ENCODE peak calls at places on chromosomes 7 and 10, in five cellular contexts. E is right lobe of liver, V is HCT116, G is mammary epithelial cell, Y is esophagus squamous epithelium. T is an unnamed sample. For H3K4me1, the result is how much of the 10 kb centered on the place peaks cover.

GRCh38 chr10:61850376-61850775 is 51.1 kb upstream of the ARID5B start:
- DNase-seq in G (no peak), Y (no peak), V (no peak), E (no peak), T (no peak)

GRCh38 chr7:104955276-104955675 is 58.7 kb upstream of the KMT2E start:
- DNase-seq in G (no peak), Y (no peak), E (no peak), V (no peak), T (no peak)

GRCh38 chr10:70376436-70377378 is 5.7 kb downstream of the LRRC20 start:
- DNase-seq in Y (no peak), G (peak), V (no peak), E (no peak), T (no peak)

GRCh38 chr10:35466661-35467060 is 130.4 kb downstream of the CCNY start:
- DNase-seq in E (no peak), V (no peak), G (no peak), Y (no peak), T (no peak)

GRCh38 chr10:33631991-33632390 is 297.5 kb upstream of the NRP1 start:
- DNase-seq in V (no peak), E (no peak), G (no peak), Y (no peak), T (no peak)

GRCh38 chr10:48649349-48649944 is 35.2 kb upstream of the WDFY4 start:
- DNase-seq in Y (no peak), G (no peak), E (no peak), V (no peak), T (no peak)

GRCh38 chr10:28266449-28267224 is 36.2 kb downstream of the MPP7 start:
- DNase-seq in V (no peak), E (no peak), Y (no peak), G (no peak), T (no peak)

GRCh38 chr10:7192041-7192440 is 218.8 kb downstream of the SFMBT2 start:
- DNase-seq in Y (no peak), G (no peak), V (no peak), E (no peak), T (no peak)

GRCh38 chr10:99993994-99994689 is 15.6 kb downstream of the DNMBP start:
- DNase-seq in E (peak), G (no peak), Y (no peak), V (no peak), T (peak)

GRCh38 chr10:61284222-61284890 is 168.8 kb downstream of the TMEM26 start:
- DNase-seq in G (peak), Y (no peak), V (peak), E (no peak), T (no peak)

GRCh38 chr7:45253368-45253767 is 95.8 kb downstream of the RAMP3 start:
- DNase-seq in G (no peak), V (no peak), E (no peak), Y (no peak), T (no peak)

GRCh38 chr7:134420509-134421125 is 38.3 kb downstream of the AKR1B1 start:
- DNase-seq in Y (no peak), G (peak), E (peak), V (peak), T (no peak)

GRCh38 chr7:159035571-159036073 is 109.0 kb downstream of the VIPR2 start:
- DNase-seq in G (no peak), V (no peak), Y (no peak), E (peak), T (no peak)

GRCh38 chr10:3265081-3265480 is 92.5 kb upstream of the PITRM1 start:
- DNase-seq in Y (no peak), V (no peak), G (no peak), E (no peak), T (no peak)

GRCh38 chr10:130053561-130053960 is 57.1 kb downstream of the C10orf143 start:
- DNase-seq in Y (no peak), E (no peak), G (no peak), V (no peak), T (no peak)

DNA sequence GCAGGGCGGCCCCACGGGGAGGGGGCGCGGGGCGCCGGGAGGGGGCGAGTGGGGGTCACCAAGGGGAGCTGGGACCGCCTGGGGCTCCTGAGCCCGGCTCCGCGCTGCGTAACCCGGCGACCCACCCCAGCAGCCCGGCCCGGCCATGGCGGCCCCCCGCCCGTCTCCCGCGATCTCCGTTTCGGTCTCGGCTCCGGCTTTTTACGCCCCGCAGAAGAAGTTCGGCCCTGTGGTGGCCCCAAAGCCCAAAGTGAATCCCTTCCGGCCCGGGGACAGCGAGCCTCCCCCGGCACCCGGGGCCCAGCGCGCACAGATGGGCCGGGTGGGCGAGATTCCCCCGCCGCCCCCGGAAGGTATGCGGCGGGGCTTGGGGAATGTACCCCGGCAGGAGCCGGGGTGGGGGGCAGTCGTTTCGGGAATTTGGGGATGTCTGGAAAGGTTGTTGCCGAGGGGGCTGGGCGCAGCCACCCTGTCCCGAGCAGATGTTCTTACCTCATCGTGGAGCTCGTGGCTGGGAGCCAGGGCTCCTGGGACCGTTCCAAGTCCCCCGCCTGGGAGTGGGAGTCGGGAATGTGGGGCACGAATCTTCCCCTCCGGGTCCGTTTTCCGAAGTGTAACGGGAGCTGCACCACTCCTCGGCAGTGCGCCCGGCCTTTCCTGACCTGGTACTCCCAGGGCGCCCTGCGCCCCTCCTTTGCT is 431 bp downstream of the ZYX start:
- DNase-seq in Y (no peak), E (peak), G (peak), V (no peak), T (peak)
- H3K4me1 ChIP-seq in Y (under half), E (under half), G (half or more), V (under half), T (half or more)

DNA sequence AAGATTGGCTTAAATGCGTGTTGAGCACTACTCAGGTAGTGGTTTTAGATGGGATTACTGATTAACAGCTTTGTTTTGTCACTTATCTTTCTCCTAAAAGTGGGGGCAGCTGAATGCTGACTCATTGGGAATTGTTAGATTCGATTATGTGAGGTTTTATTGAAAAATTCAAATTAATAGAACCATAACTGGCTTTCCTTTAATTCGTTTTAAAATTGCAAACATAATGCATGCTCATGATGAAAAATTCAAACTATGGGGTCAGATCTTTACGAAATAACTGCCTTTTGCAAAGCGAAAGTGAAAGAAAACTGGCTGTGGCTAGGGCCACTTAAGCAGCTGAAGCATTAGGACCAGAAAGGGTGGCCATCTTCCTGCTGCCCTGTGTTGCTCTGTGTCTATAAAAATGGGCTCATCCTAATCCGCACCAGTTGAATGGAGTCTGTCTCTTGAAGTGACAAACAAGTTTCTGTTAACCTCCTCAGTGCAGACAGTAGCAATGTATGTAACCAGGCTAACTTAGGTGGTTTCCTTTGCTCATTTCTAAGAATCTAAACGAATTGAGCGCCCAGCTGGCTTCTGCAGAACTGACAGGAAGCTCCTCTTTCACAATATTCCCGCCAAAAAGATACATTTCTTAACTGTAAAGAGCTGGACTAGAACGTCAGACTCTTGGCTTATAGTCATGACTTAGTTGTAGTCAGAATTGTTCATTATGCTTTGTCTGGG is 27.8 kb downstream of the DENND10 start:
- DNase-seq in E (no peak), Y (no peak), V (no peak), G (no peak), T (peak)
- H3K4me3 ChIP-seq in E (peak), Y (peak), V (no peak), G (no peak), T (peak)

GRCh38 chr10:112376578-112376855 is 2.6 kb downstream of the ACSL5 start:
- DNase-seq in E (no peak), G (no peak), V (no peak), Y (no peak), T (no peak)
- H3K27ac ChIP-seq in E (peak), G (no peak), V (peak), Y (peak), T (peak)

DNA sequence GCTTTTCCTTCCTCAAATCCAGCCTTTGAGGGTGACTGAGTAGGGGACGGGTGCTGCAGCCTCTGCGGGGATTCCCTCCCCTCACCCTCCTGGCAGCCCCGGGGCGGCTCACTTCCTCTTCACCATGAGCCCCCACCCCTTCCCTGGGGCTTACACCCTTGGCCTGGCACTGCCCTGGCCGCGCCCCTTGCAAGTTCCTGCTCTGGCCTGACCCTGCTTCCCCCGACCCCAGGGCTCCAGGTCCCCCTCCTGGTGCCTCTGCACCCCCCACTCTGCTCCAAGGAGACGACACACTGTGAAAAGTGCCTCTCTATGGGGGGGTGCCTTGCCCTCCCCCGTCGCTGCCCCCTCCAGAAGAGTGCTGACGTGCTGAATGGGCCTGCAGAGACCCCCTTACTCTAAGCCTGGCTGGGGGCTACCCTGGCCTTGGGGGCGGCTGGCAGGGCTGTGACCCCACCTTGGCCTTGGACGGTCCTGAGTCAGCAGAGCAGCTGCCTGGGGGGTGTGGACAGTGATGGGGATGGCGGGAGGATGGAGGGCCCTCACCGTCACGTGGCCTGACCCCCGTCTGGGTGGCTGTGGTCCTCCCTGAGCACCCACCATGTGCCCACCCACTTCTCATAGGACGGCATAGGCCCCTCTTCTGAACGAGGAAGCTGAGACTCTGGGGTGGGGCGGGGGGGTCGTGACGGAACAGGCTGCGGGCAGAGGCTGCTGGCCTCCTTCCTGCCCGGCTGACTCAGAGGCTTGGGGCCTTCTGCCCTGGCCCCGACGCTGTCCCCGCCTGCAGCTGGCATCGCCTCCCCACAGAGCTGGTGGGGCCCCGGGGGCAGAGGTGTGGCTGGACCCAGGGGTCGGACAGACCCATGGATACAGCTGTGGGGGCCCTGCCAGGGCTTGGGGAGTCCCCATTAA is 9.8 kb downstream of the LFNG start:
- DNase-seq in E (no peak), V (no peak), G (no peak), Y (peak), T (peak)
- H3K4me1 ChIP-seq in E (under half), V (half or more), G (half or more), Y (half or more), T (under half)